ENCODE peak calls at places on chromosomes 16 and 17, in eight cellular contexts. One of them, this sample, is unnamed.

GRCh38 chr17:37671813-37672544 is 28.7 kb upstream of the DDX52 start:
- DNase-seq in body of pancreas: no peak
- DNase-seq in lower lobe of right lung: no peak
- DNase-seq in A673: no peak
- DNase-seq in heart left ventricle: no peak
- DNase-seq in left ventricle myocardium inferior: no peak
- DNase-seq in CD8-positive, alpha-beta T cell: no peak
- DNase-seq in hepatocyte: no peak
- DNase-seq in this sample: peak

GRCh38 chr16:46844771-46845170 is 13.8 kb upstream of the C16orf87 start:
- DNase-seq in heart left ventricle: no peak
- DNase-seq in lower lobe of right lung: no peak
- DNase-seq in CD8-positive, alpha-beta T cell: no peak
- DNase-seq in hepatocyte: no peak
- DNase-seq in left ventricle myocardium inferior: no peak
- DNase-seq in A673: no peak
- DNase-seq in body of pancreas: no peak
- DNase-seq in this sample: no peak

GRCh38 chr17:40956401-40957254 is 10.1 kb downstream of the KRT39 start:
- DNase-seq in hepatocyte: peak
- DNase-seq in A673: no peak
- DNase-seq in heart left ventricle: no peak
- DNase-seq in left ventricle myocardium inferior: no peak
- DNase-seq in CD8-positive, alpha-beta T cell: no peak
- DNase-seq in body of pancreas: no peak
- DNase-seq in lower lobe of right lung: no peak
- DNase-seq in this sample: peak

GRCh38 chr16:78957328-78958100 is 643.0 kb downstream of the MAF start:
- DNase-seq in hepatocyte: no peak
- DNase-seq in heart left ventricle: no peak
- DNase-seq in left ventricle myocardium inferior: no peak
- DNase-seq in body of pancreas: no peak
- DNase-seq in lower lobe of right lung: no peak
- DNase-seq in A673: no peak
- DNase-seq in CD8-positive, alpha-beta T cell: no peak
- DNase-seq in this sample: no peak

GRCh38 chr16:88384222-88385111 is 1.7 kb downstream of the ZNF469 start:
- DNase-seq in A673: no peak
- DNase-seq in CD8-positive, alpha-beta T cell: no peak
- DNase-seq in hepatocyte: no peak
- DNase-seq in left ventricle myocardium inferior: no peak
- DNase-seq in heart left ventricle: peak
- DNase-seq in body of pancreas: no peak
- DNase-seq in lower lobe of right lung: peak
- DNase-seq in this sample: no peak

GRCh38 chr16:2074071-2074470 is 26.3 kb downstream of the TSC2 start:
- DNase-seq in CD8-positive, alpha-beta T cell: no peak
- DNase-seq in A673: no peak
- DNase-seq in lower lobe of right lung: no peak
- DNase-seq in left ventricle myocardium inferior: no peak
- DNase-seq in heart left ventricle: no peak
- DNase-seq in hepatocyte: no peak
- DNase-seq in body of pancreas: no peak
- DNase-seq in this sample: no peak

GRCh38 chr17:61616783-61617182 is 25.8 kb upstream of the NACA2 start:
- DNase-seq in heart left ventricle: no peak
- DNase-seq in CD8-positive, alpha-beta T cell: no peak
- DNase-seq in A673: no peak
- DNase-seq in left ventricle myocardium inferior: no peak
- DNase-seq in body of pancreas: no peak
- DNase-seq in lower lobe of right lung: no peak
- DNase-seq in hepatocyte: no peak
- DNase-seq in this sample: no peak

GRCh38 chr16:28549301-28549899 is 4.3 kb upstream of the SGF29 start:
- DNase-seq in A673: peak
- DNase-seq in heart left ventricle: no peak
- DNase-seq in lower lobe of right lung: no peak
- DNase-seq in CD8-positive, alpha-beta T cell: no peak
- DNase-seq in left ventricle myocardium inferior: no peak
- DNase-seq in hepatocyte: peak
- DNase-seq in body of pancreas: peak
- DNase-seq in this sample: peak

GRCh38 chr16:81198635-81199034 is 39.9 kb upstream of the BCO1 start:
- DNase-seq in heart left ventricle: no peak
- DNase-seq in lower lobe of right lung: no peak
- DNase-seq in A673: no peak
- DNase-seq in left ventricle myocardium inferior: no peak
- DNase-seq in CD8-positive, alpha-beta T cell: no peak
- DNase-seq in hepatocyte: no peak
- DNase-seq in body of pancreas: no peak
- DNase-seq in this sample: no peak

GRCh38 chr16:53053967-53054669 is 673 bp upstream of the CHD9 start:
- DNase-seq in CD8-positive, alpha-beta T cell: no peak
- DNase-seq in left ventricle myocardium inferior: peak
- DNase-seq in lower lobe of right lung: peak
- DNase-seq in body of pancreas: peak
- DNase-seq in A673: peak
- DNase-seq in heart left ventricle: peak
- DNase-seq in hepatocyte: peak
- DNase-seq in this sample: peak

GRCh38 chr16:50289950-50290764 is 23.8 kb downstream of the ADCY7 start:
- DNase-seq in A673: no peak
- DNase-seq in CD8-positive, alpha-beta T cell: no peak
- DNase-seq in hepatocyte: no peak
- DNase-seq in left ventricle myocardium inferior: no peak
- DNase-seq in lower lobe of right lung: no peak
- DNase-seq in body of pancreas: no peak
- DNase-seq in heart left ventricle: no peak
- DNase-seq in this sample: no peak

GRCh38 chr17:48048321-48049140 is at the start of gene NFE2L1:
- DNase-seq in heart left ventricle: peak
- DNase-seq in lower lobe of right lung: peak
- DNase-seq in CD8-positive, alpha-beta T cell: peak
- DNase-seq in A673: peak
- DNase-seq in body of pancreas: peak
- DNase-seq in left ventricle myocardium inferior: peak
- DNase-seq in hepatocyte: peak
- DNase-seq in this sample: peak

GRCh38 chr16:57471852-57472664 is 9.6 kb downstream of the POLR2C start:
- DNase-seq in A673: peak
- DNase-seq in CD8-positive, alpha-beta T cell: no peak
- DNase-seq in body of pancreas: peak
- DNase-seq in lower lobe of right lung: no peak
- DNase-seq in left ventricle myocardium inferior: no peak
- DNase-seq in hepatocyte: peak
- DNase-seq in heart left ventricle: no peak
- DNase-seq in this sample: no peak

GRCh38 chr17:37294888-37295287 is 80.9 kb upstream of the C17orf78 start:
- DNase-seq in heart left ventricle: no peak
- DNase-seq in lower lobe of right lung: no peak
- DNase-seq in hepatocyte: no peak
- DNase-seq in CD8-positive, alpha-beta T cell: no peak
- DNase-seq in A673: no peak
- DNase-seq in body of pancreas: no peak
- DNase-seq in left ventricle myocardium inferior: no peak
- DNase-seq in this sample: no peak

GRCh38 chr17:47704781-47705180 is 10.8 kb downstream of the TBKBP1 start:
- DNase-seq in left ventricle myocardium inferior: no peak
- DNase-seq in CD8-positive, alpha-beta T cell: no peak
- DNase-seq in hepatocyte: no peak
- DNase-seq in lower lobe of right lung: peak
- DNase-seq in A673: no peak
- DNase-seq in body of pancreas: no peak
- DNase-seq in heart left ventricle: no peak
- DNase-seq in this sample: no peak

GRCh38 chr17:64777413-64778101 is 115.5 kb upstream of the SMURF2 start:
- DNase-seq in CD8-positive, alpha-beta T cell: no peak
- DNase-seq in lower lobe of right lung: peak
- DNase-seq in heart left ventricle: peak
- DNase-seq in A673: no peak
- DNase-seq in body of pancreas: peak
- DNase-seq in hepatocyte: no peak
- DNase-seq in left ventricle myocardium inferior: peak
- DNase-seq in this sample: no peak

GRCh38 chr17:64004218-64004770 is 6.1 kb downstream of the PRR29 start:
- DNase-seq in left ventricle myocardium inferior: no peak
- DNase-seq in CD8-positive, alpha-beta T cell: no peak
- DNase-seq in hepatocyte: no peak
- DNase-seq in body of pancreas: no peak
- DNase-seq in heart left ventricle: no peak
- DNase-seq in A673: no peak
- DNase-seq in lower lobe of right lung: no peak
- DNase-seq in this sample: no peak

GRCh38 chr17:72529386-72529785 is 408.6 kb downstream of the SOX9 start:
- DNase-seq in body of pancreas: peak
- DNase-seq in heart left ventricle: no peak
- DNase-seq in left ventricle myocardium inferior: no peak
- DNase-seq in CD8-positive, alpha-beta T cell: no peak
- DNase-seq in lower lobe of right lung: no peak
- DNase-seq in hepatocyte: no peak
- DNase-seq in A673: no peak
- DNase-seq in this sample: peak

GRCh38 chr17:11031787-11032186 is 193.9 kb upstream of the PIRT start:
- DNase-seq in lower lobe of right lung: no peak
- DNase-seq in CD8-positive, alpha-beta T cell: no peak
- DNase-seq in body of pancreas: no peak
- DNase-seq in A673: peak
- DNase-seq in heart left ventricle: no peak
- DNase-seq in left ventricle myocardium inferior: no peak
- DNase-seq in hepatocyte: no peak
- DNase-seq in this sample: no peak

GRCh38 chr16:11587643-11588247 is 1.0 kb upstream of the LITAF start:
- DNase-seq in left ventricle myocardium inferior: peak
- DNase-seq in hepatocyte: no peak
- DNase-seq in lower lobe of right lung: peak
- DNase-seq in heart left ventricle: no peak
- DNase-seq in CD8-positive, alpha-beta T cell: no peak
- DNase-seq in A673: no peak
- DNase-seq in body of pancreas: no peak
- DNase-seq in this sample: no peak

GRCh38 chr17:53950207-53950857 is 127.6 kb downstream of the KIF2B start:
- DNase-seq in A673: peak
- DNase-seq in CD8-positive, alpha-beta T cell: no peak
- DNase-seq in heart left ventricle: no peak
- DNase-seq in lower lobe of right lung: no peak
- DNase-seq in hepatocyte: peak
- DNase-seq in left ventricle myocardium inferior: no peak
- DNase-seq in body of pancreas: no peak
- DNase-seq in this sample: no peak

DNA sequence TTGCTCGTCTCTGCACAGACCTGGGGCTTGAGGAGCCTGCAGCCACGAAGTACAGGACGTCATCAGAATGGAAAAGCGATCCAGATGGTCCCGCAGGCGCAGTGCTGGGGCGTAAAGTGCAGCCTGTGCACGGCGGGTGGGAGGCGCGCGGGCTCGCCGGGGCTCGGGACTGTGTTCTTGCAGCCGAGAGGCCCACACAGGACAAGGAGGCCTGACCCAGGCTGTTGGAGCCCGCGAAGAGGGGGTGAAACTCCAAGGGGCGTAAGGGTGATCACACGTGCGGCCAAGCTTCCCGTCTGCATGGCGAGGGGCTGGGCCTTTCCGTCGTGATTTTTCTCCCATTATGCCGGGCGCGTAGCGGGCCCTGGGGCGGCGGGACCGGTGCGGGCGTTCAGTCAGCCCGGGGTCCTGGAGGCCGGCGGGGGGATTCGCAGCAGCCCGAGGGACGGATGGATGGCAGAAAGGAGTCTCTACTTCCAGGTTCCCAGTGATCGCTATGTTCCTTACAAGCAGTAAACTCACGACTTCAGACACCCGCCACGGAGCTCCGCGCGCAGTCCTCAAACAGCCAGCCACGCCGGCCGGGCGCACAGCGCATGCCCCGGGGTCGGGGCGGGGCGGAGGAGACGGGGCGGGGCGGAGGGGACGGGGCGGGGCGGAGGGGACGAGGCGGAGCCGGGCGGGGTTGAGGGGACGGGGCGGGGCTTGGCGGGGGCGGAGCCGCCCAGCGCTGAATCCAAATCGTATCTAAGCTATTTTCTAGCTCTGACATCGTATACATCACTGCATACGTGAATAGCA is 141.0 kb upstream of the KCNJ18 start:
- DNase-seq in lower lobe of right lung: peak
- DNase-seq in body of pancreas: peak
- DNase-seq in hepatocyte: no peak
- DNase-seq in CD8-positive, alpha-beta T cell: peak
- DNase-seq in A673: peak
- DNase-seq in heart left ventricle: peak
- DNase-seq in left ventricle myocardium inferior: peak
- DNase-seq in this sample: peak
- H3K4me3 ChIP-seq in lower lobe of right lung: peak
- H3K4me3 ChIP-seq in body of pancreas: peak
- H3K4me3 ChIP-seq in hepatocyte: no peak
- H3K4me3 ChIP-seq in CD8-positive, alpha-beta T cell: peak
- H3K4me3 ChIP-seq in A673: peak
- H3K4me3 ChIP-seq in heart left ventricle: peak
- H3K4me3 ChIP-seq in left ventricle myocardium inferior: peak
- H3K4me3 ChIP-seq in this sample: peak

GRCh38 chr17:74785096-74785980 is 9.2 kb upstream of the NAT9 start:
- DNase-seq in body of pancreas: no peak
- DNase-seq in lower lobe of right lung: no peak
- DNase-seq in hepatocyte: no peak
- DNase-seq in heart left ventricle: no peak
- DNase-seq in CD8-positive, alpha-beta T cell: no peak
- DNase-seq in A673: no peak
- DNase-seq in left ventricle myocardium inferior: no peak
- DNase-seq in this sample: no peak
- TF ChIP-seq CTCF in body of pancreas: no peak
- TF ChIP-seq CTCF in lower lobe of right lung: no peak
- TF ChIP-seq CTCF in hepatocyte: no peak
- TF ChIP-seq CTCF in heart left ventricle: no peak
- TF ChIP-seq CTCF in CD8-positive, alpha-beta T cell: no peak
- TF ChIP-seq CTCF in A673: peak
- TF ChIP-seq CTCF in left ventricle myocardium inferior: no peak
- TF ChIP-seq CTCF in this sample: peak

GRCh38 chr17:3727041-3727440 is 3.3 kb downstream of the HASPIN start:
- DNase-seq in CD8-positive, alpha-beta T cell: no peak
- DNase-seq in left ventricle myocardium inferior: no peak
- DNase-seq in body of pancreas: no peak
- DNase-seq in hepatocyte: no peak
- DNase-seq in heart left ventricle: no peak
- DNase-seq in A673: no peak
- DNase-seq in lower lobe of right lung: no peak
- DNase-seq in this sample: no peak
- H3K4me3 ChIP-seq in CD8-positive, alpha-beta T cell: no peak
- H3K4me3 ChIP-seq in left ventricle myocardium inferior: no peak
- H3K4me3 ChIP-seq in body of pancreas: no peak
- H3K4me3 ChIP-seq in hepatocyte: no peak
- H3K4me3 ChIP-seq in heart left ventricle: no peak
- H3K4me3 ChIP-seq in A673: no peak
- H3K4me3 ChIP-seq in lower lobe of right lung: no peak
- H3K4me3 ChIP-seq in this sample: no peak

DNA sequence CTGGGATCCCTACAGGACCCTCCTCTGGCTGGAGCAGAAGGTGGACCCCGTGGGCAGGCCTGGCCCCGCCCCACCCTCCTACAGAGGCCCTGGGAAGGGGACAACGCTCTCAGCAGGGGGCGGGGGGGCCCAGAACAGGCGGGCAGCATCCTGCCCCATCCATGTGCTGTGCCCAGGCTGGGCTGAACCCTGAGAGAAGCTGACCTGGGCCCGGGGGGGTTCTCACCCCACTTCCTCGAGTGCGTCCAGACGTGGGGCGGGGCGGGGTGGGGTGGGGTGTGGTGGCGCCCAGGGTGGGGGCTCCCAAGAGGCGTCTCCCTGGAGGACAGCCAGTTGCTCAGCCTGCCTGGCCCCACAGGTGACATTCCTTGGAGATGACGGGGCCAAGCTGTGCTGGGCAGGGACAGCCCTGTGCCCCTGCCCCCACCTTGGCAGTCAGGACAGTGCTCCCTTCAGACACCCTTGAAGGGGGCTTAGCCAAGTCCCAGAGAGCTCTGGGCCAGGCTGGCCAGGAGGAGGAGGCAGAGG is 390 bp upstream of the UNC13D start:
- DNase-seq in lower lobe of right lung: peak
- DNase-seq in left ventricle myocardium inferior: no peak
- DNase-seq in CD8-positive, alpha-beta T cell: no peak
- DNase-seq in heart left ventricle: peak
- DNase-seq in body of pancreas: peak
- DNase-seq in A673: no peak
- DNase-seq in hepatocyte: peak
- DNase-seq in this sample: no peak
- TF ChIP-seq CTCF in lower lobe of right lung: no peak
- TF ChIP-seq CTCF in left ventricle myocardium inferior: no peak
- TF ChIP-seq CTCF in CD8-positive, alpha-beta T cell: no peak
- TF ChIP-seq CTCF in heart left ventricle: no peak
- TF ChIP-seq CTCF in body of pancreas: no peak
- TF ChIP-seq CTCF in A673: no peak
- TF ChIP-seq CTCF in hepatocyte: no peak
- TF ChIP-seq CTCF in this sample: no peak